ENCODE peak calls at places on chromosomes 16 and 17, in ten cellular contexts. U is psoas muscle; P is CD8-positive, alpha-beta memory T cell; E is GM12865; X is pancreas; Z is GM13977; Y is activated CD8-positive, alpha-beta T cell treated with anti-CD3 and anti-CD28 coated beads, Interleukin-2, amount 10 ng/mL, durations not matched to agents 7 days and 5 days; H is naive B cell; W is GM12892; G is neural crest cell. N is an unnamed sample.

GRCh38 chr17:63774141-63774981 is at the start of gene DDX42:
- DNase-seq in U (peak; percentile 96), P (no peak), E (no peak), X (peak; percentile 92), Z (peak; percentile 66), Y (no peak), H (no peak), W (peak; percentile 40), G (peak; percentile 91), N (peak; percentile 46)

GRCh38 chr17:39270923-39271322 is 45.2 kb upstream of the STAC2 start:
- DNase-seq in U (no peak), P (no peak), E (peak; percentile 38), X (no peak), Z (no peak), Y (no peak), H (no peak), W (no peak), G (no peak), N (no peak)

GRCh38 chr17:18246880-18247612 is 11.5 kb downstream of the FLII start:
- DNase-seq in U (peak; percentile 79), P (no peak), E (peak; percentile 56), X (no peak), Z (peak; percentile 67), Y (peak; percentile 41), H (peak; percentile 17), W (peak; percentile 67), G (no peak), N (peak; percentile 27)

GRCh38 chr16:11038777-11039176 is 94.4 kb downstream of the CLEC16A start:
- DNase-seq in U (no peak), P (no peak), E (no peak), X (no peak), Z (no peak), Y (no peak), H (no peak), W (no peak), G (no peak), N (no peak)

GRCh38 chr17:81170727-81171494 is 4.9 kb upstream of the AATK start:
- DNase-seq in U (no peak), P (no peak), E (no peak), X (no peak), Z (no peak), Y (no peak), H (no peak), W (no peak), G (no peak), N (no peak)

GRCh38 chr16:5026664-5027063 is 7.1 kb downstream of the NAGPA start:
- DNase-seq in U (no peak), P (no peak), E (no peak), X (no peak), Z (no peak), Y (no peak), H (no peak), W (no peak), G (no peak), N (no peak)

GRCh38 chr17:44078412-44078811 is 7.9 kb downstream of the G6PC3 start:
- DNase-seq in U (no peak), P (no peak), E (no peak), X (no peak), Z (no peak), Y (no peak), H (no peak), W (no peak), G (no peak), N (no peak)

GRCh38 chr17:9339958-9340357 is 235.7 kb downstream of the STX8 start:
- DNase-seq in U (no peak), P (no peak), E (no peak), X (no peak), Z (no peak), Y (no peak), H (no peak), W (no peak), G (no peak), N (no peak)

GRCh38 chr16:49947907-49948678 is 76.9 kb upstream of the CNEP1R1 start:
- DNase-seq in U (no peak), P (no peak), E (no peak), X (no peak), Z (no peak), Y (no peak), H (no peak), W (no peak), G (no peak), N (no peak)

GRCh38 chr16:68785715-68786114 is 48.6 kb downstream of the CDH1 start:
- DNase-seq in U (no peak), P (no peak), E (no peak), X (no peak), Z (no peak), Y (no peak), H (no peak), W (no peak), G (no peak), N (no peak)

GRCh38 chr17:83185023-83186002 is 105.9 kb downstream of the METRNL start:
- DNase-seq in U (peak; percentile 38), P (no peak), E (no peak), X (no peak), Z (no peak), Y (peak; percentile 18), H (no peak), W (no peak), G (no peak), N (no peak)

GRCh38 chr17:40167685-40168261 is 9.5 kb upstream of the RAPGEFL1 start:
- DNase-seq in U (no peak), P (no peak), E (no peak), X (no peak), Z (no peak), Y (no peak), H (no peak), W (no peak), G (no peak), N (no peak)

GRCh38 chr17:10083864-10084263 is 114.5 kb downstream of the GAS7 start:
- DNase-seq in U (no peak), P (no peak), E (no peak), X (no peak), Z (no peak), Y (no peak), H (no peak), W (no peak), G (no peak), N (no peak)

GRCh38 chr17:50075446-50076032 is 19.6 kb upstream of the PDK2 start:
- DNase-seq in U (no peak), P (no peak), E (no peak), X (no peak), Z (no peak), Y (no peak), H (no peak), W (no peak), G (no peak), N (no peak)

GRCh38 chr17:38730526-38731379 is 612 bp downstream of the CISD3 start:
- DNase-seq in U (peak; percentile 87), P (no peak), E (peak; percentile 41), X (peak; percentile 91), Z (no peak), Y (peak; percentile 41), H (no peak), W (no peak), G (no peak), N (no peak)

GRCh38 chr17:34370997-34371395 is 8.0 kb upstream of the CCL1 start:
- DNase-seq in U (no peak), P (no peak), E (peak; percentile 56), X (no peak), Z (no peak), Y (no peak), H (no peak), W (no peak), G (no peak), N (no peak)

GRCh38 chr17:68766640-68767039 is 165.5 kb upstream of the FAM20A start:
- DNase-seq in U (no peak), P (no peak), E (no peak), X (no peak), Z (no peak), Y (no peak), H (no peak), W (no peak), G (no peak), N (no peak)

GRCh38 chr16:5490499-5490898 is 392.9 kb upstream of the EEF2KMT start:
- DNase-seq in U (no peak), P (no peak), E (peak; percentile 61), X (no peak), Z (no peak), Y (peak; percentile 35), H (no peak), W (no peak), G (peak; percentile 72), N (no peak)

GRCh38 chr17:7687072-7687907 is at the start of gene TP53:
- DNase-seq in U (peak; percentile 91), P (peak; percentile 86), E (peak; percentile 96), X (peak; percentile 79), Z (peak; percentile 82), Y (peak; percentile 95), H (peak; percentile 86), W (peak; percentile 71), G (peak; percentile 75), N (peak; percentile 69)

GRCh38 chr16:69942627-69943170 is 8.4 kb upstream of the CLEC18A start:
- DNase-seq in U (no peak), P (no peak), E (no peak), X (no peak), Z (no peak), Y (no peak), H (no peak), W (no peak), G (no peak), N (no peak)

GRCh38 chr17:29948460-29949185 is 7.2 kb downstream of the EFCAB5 start:
- DNase-seq in U (no peak), P (no peak), E (no peak), X (no peak), Z (no peak), Y (no peak), H (peak; percentile 44), W (no peak), G (no peak), N (no peak)

GRCh38 chr17:67891481-67892119 is 66.3 kb downstream of the BPTF start:
- DNase-seq in U (no peak), P (no peak), E (no peak), X (no peak), Z (no peak), Y (no peak), H (no peak), W (no peak), G (no peak), N (no peak)

GRCh38 chr16:56348168-56349085 is 76.9 kb downstream of the AMFR start:
- DNase-seq in U (peak; percentile 39), P (no peak), E (no peak), X (peak; percentile 42), Z (no peak), Y (no peak), H (no peak), W (no peak), G (no peak), N (no peak)

GRCh38 chr16:86219655-86220445 is 290.5 kb upstream of the FOXF1 start:
- DNase-seq in U (no peak), P (no peak), E (no peak), X (no peak), Z (no peak), Y (no peak), H (no peak), W (no peak), G (no peak), N (no peak)

GRCh38 chr17:9350083-9350482 is 225.5 kb downstream of the STX8 start:
- DNase-seq in U (no peak), P (no peak), E (no peak), X (no peak), Z (no peak), Y (no peak), H (no peak), W (no peak), G (no peak), N (no peak)

GRCh38 chr17:57724038-57724728 is 20.9 kb downstream of the CCDC182 start:
- DNase-seq in U (no peak), P (no peak), E (peak; percentile 67), X (no peak), Z (peak; percentile 28), Y (no peak), H (peak; percentile 30), W (peak; percentile 42), G (no peak), N (no peak)

GRCh38 chr17:21542991-21543390 is 149.3 kb upstream of the KCNJ18 start:
- DNase-seq in U (no peak), P (no peak), E (no peak), X (no peak), Z (no peak), Y (no peak), H (no peak), W (no peak), G (no peak), N (no peak)

GRCh38 chr17:79011451-79012147 is 2.0 kb upstream of the CANT1 start:
- DNase-seq in U (no peak), P (no peak), E (no peak), X (no peak), Z (no peak), Y (no peak), H (no peak), W (no peak), G (no peak), N (no peak)

N was measured in CMK.